ENCODE peak calls at places on chromosomes 5 and 9, in five cellular contexts. O is A549; J is aorta; M is CD8-positive, alpha-beta T cell; G is small intestine. T is an unnamed sample.

GRCh38 chr5:179164331-179165311 is 104.4 kb downstream of the ZNF354C start:
- DNase-seq in O (no peak), J (peak; percentile 73), M (no peak), G (no peak), T (no peak)

GRCh38 chr9:88425538-88425950 is 37.3 kb downstream of the SPIN1 start:
- DNase-seq in O (peak; percentile 12), J (no peak), M (no peak), G (no peak), T (no peak)

GRCh38 chr9:33329117-33329563 is 38.8 kb downstream of the NFX1 start:
- DNase-seq in O (peak; percentile 97), J (no peak), M (no peak), G (peak; percentile 99), T (no peak)

GRCh38 chr5:54739371-54739770 is 221.8 kb downstream of the SNX18 start:
- DNase-seq in O (no peak), J (no peak), M (no peak), G (no peak), T (no peak)

GRCh38 chr9:14238518-14238917 is 75.4 kb downstream of the NFIB start:
- DNase-seq in O (peak; percentile 83), J (no peak), M (no peak), G (peak; percentile 65), T (no peak)

GRCh38 chr5:80192507-80193241 is 63.2 kb downstream of the SERINC5 start:
- DNase-seq in O (peak; percentile 5), J (no peak), M (no peak), G (no peak), T (no peak)

GRCh38 chr9:33139421-33140228 is 27.5 kb downstream of the B4GALT1 start:
- DNase-seq in O (no peak), J (no peak), M (no peak), G (no peak), T (no peak)

GRCh38 chr5:125256296-125256695 is 509.9 kb upstream of the ZNF608 start:
- DNase-seq in O (no peak), J (no peak), M (no peak), G (no peak), T (no peak)

GRCh38 chr9:131660466-131661405 is 79.1 kb downstream of the RAPGEF1 start:
- DNase-seq in O (no peak), J (no peak), M (no peak), G (no peak), T (no peak)

GRCh38 chr9:71685394-71685793 is 82.9 kb downstream of the CEMIP2 start:
- DNase-seq in O (no peak), J (no peak), M (peak; percentile 25), G (peak; percentile 61), T (peak; percentile 70)

GRCh38 chr5:149529463-149529862 is 21.8 kb downstream of the CSNK1A1 start:
- DNase-seq in O (no peak), J (no peak), M (no peak), G (no peak), T (no peak)

GRCh38 chr9:99024959-99025358 is 80.0 kb upstream of the TGFBR1 start:
- DNase-seq in O (no peak), J (no peak), M (no peak), G (no peak), T (no peak)

GRCh38 chr9:18495065-18495464 is 21.1 kb downstream of the ADAMTSL1 start:
- DNase-seq in O (no peak), J (no peak), M (no peak), G (no peak), T (no peak)

GRCh38 chr5:157046041-157046440 is 12.9 kb downstream of the HAVCR1 start:
- DNase-seq in O (peak; percentile 92), J (no peak), M (no peak), G (no peak), T (no peak)

DNA sequence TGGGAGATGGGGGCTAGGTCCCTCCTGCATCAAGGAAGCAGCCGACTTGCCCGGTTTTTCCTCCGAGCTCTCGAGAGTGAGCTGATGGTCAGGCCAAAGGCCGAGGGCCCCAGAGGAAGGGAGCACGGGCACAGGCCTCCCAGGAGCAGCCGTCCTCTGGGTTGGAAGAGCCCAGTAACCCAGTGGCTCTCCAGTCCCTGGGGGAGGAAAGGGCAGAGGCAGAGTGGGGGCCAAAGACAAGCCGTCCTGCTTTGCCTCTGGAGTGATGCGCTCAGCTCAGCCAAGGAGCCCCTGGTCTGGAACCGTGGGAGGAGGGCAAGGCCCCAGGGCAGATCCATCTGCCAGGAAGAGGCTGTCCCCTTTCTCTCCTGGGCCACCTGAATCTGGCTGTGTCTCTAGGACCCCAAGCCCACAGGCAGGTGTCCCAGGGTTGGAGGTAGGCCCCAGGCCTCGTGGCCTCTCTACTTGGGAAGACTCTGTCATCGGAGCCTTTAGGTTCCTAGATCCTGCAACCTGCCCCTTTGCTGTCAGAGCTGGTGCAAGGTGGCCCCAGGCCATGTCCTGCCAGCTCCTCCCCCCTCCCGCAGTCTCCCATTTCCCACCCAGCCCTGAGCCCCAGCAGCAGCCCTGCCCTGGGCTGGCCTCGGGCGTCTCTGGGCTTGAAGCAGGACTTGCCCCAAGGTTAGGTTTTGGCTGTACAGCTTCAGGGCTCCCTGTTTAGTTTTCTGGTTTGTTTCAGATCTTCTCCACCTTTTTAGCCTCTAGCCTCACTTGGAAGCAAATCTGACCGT is 224.1 kb downstream of the CACNA1B start:
- DNase-seq in O (no peak), J (peak; percentile 60), M (no peak), G (no peak), T (no peak)
- H3K9me3 ChIP-seq in O (no peaks in the 10 kb centered on the region), J (no peaks in the 10 kb centered on the region), M (no peaks in the 10 kb centered on the region), G (no peaks in the 10 kb centered on the region), T (no peaks in the 10 kb centered on the region)

GRCh38 chr9:35163413-35163812 is 1.6 kb downstream of the UNC13B start:
- DNase-seq in O (no peak), J (no peak), M (no peak), G (peak; percentile 33), T (no peak)
- H3K4me3 ChIP-seq in O (no peak overlapping the region), J (no peak overlapping the region), M (no peak overlapping the region), G (no peak overlapping the region), T (no peak overlapping the region)

DNA sequence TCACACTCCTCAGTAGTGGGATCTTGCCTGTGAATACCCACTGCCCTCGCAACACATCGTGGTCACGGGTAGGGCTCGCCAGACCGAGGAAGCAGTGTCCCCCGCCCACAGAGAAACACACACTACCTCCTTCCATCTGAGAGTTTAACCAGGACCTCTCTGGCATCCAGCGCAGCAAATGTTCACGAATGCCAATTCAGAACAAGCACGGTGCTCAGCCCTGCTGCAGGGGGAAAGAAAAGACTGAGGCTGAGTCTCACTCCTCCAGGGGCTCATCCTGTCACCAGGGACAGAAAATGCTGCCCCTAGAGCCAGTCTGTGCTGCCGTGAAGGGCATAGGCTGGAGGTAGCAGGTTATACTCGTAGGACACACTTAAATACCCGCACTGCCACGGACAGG is 42.4 kb upstream of the SYNPO start:
- DNase-seq in O (no peak), J (peak; percentile 69), M (no peak), G (no peak), T (peak; percentile 26)
- H3K4me1 ChIP-seq in O (peaks cover 14% of the 10 kb centered on the region), J (peaks cover 6% of the 10 kb centered on the region), M (no peaks in the 10 kb centered on the region), G (peaks cover 5% of the 10 kb centered on the region), T (no peaks in the 10 kb centered on the region)

DNA sequence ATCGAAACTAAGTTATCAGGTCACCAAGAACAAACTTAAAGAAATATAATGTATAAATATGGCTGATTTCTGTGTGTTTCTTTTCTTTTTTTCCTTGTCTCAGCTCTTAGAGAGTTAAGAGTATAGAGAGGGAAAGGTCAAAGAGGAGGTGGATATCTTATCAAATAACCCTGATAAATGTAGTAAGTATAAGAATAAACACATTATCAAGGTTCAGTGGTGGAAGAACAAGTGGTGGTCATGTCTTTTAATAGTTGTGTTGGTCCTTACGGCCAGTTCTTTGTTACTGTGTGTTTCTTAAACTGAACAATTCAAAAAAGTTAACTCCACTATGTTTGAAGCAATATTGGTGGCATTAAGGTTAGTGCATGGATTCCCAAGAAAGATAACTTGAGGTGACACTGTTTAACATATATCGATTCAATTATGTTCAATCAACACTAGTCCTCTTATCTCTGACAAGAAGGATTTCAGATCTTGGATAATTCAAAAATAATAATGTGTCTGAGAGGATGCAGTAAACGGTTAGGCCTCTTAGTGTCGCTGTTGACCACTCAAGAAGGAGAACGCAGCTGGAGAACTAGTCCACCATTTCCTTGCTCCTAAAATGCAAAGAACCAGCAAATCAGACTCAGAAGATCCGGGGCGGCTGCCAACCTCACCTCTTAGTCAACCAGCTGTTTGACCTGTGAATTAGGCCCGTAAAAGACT is at the start of gene PCDHGA3:
- DNase-seq in O (peak; percentile 61), J (no peak), M (no peak), G (no peak), T (no peak)
- H3K9me3 ChIP-seq in O (peaks cover 31% of the 10 kb centered on the region), J (peaks cover 40% of the 10 kb centered on the region), M (peaks cover 11% of the 10 kb centered on the region), G (peaks cover 2% of the 10 kb centered on the region), T (peaks cover 4% of the 10 kb centered on the region)

GRCh38 chr5:175658299-175659145 is 651 bp downstream of the HRH2 start:
- DNase-seq in O (no peak), J (no peak), M (no peak), G (no peak), T (peak; percentile 28)
- H3K4me3 ChIP-seq in O (peak overlapping the region; percentile 60), J (peak overlapping the region; percentile 55), M (peak overlapping the region; percentile 84), G (no peak overlapping the region), T (peak overlapping the region; percentile 71)